ENCODE peak calls at places on chromosomes 11 and 22, in nine cellular contexts. F is ELF-1, R is mucosa of gallbladder, I is sciatic nerve, C is testis, S is MV-4-11, P is tibial nerve, V is H54, N is aorta. U is an unnamed sample.

GRCh38 chr11:126992804-126993111 is 7.8 kb downstream of the KIRREL3 start:
- DNase-seq in F (no peak), R (no peak), I (no peak), C (no peak), S (no peak), P (no peak), V (no peak), N (no peak), U (no peak)

GRCh38 chr11:88398372-88399140 is 61.0 kb upstream of the CTSC start:
- DNase-seq in F (no peak), R (no peak), I (no peak), C (no peak), S (no peak), P (no peak), V (no peak), N (no peak), U (peak)

GRCh38 chr11:116283300-116283699 is 489.5 kb downstream of the BUD13 start:
- DNase-seq in F (no peak), R (no peak), I (no peak), C (no peak), S (peak), P (no peak), V (no peak), N (no peak), U (no peak)

GRCh38 chr22:22431271-22432220 is 77.0 kb downstream of the ZNF280B start:
- DNase-seq in F (peak), R (peak), I (peak), C (peak), S (peak), P (peak), V (peak), N (no peak), U (peak)

GRCh38 chr22:22593964-22594656 is 35.0 kb upstream of the PRAME start:
- DNase-seq in F (peak), R (peak), I (peak), C (peak), S (peak), P (peak), V (peak), N (no peak), U (peak)

GRCh38 chr22:40383905-40384304 is 13.5 kb downstream of the SGSM3 start:
- DNase-seq in F (no peak), R (no peak), I (no peak), C (no peak), S (no peak), P (no peak), V (no peak), N (no peak), U (no peak)

GRCh38 chr11:58524232-58525036 is 16.5 kb upstream of the OR5B21 start:
- DNase-seq in F (peak), R (peak), I (peak), C (peak), S (peak), P (peak), V (peak), N (peak), U (peak)

GRCh38 chr22:43883719-43884415 is 7.9 kb downstream of the PNPLA5 start:
- DNase-seq in F (no peak), R (no peak), I (peak), C (no peak), S (no peak), P (no peak), V (no peak), N (peak), U (no peak)

GRCh38 chr11:117230286-117230961 is 1.4 kb downstream of the PCSK7 start:
- DNase-seq in F (no peak), R (no peak), I (no peak), C (no peak), S (peak), P (no peak), V (no peak), N (peak), U (no peak)

GRCh38 chr11:88507771-88508557 is 170.4 kb upstream of the CTSC start:
- DNase-seq in F (no peak), R (no peak), I (no peak), C (no peak), S (no peak), P (no peak), V (no peak), N (no peak), U (no peak)

GRCh38 chr11:116660011-116660410 is 112.8 kb downstream of the BUD13 start:
- DNase-seq in F (no peak), R (no peak), I (no peak), C (no peak), S (no peak), P (no peak), V (no peak), N (no peak), U (no peak)

GRCh38 chr11:22634897-22635629 is 9.4 kb upstream of the FANCF start:
- DNase-seq in F (peak), R (peak), I (no peak), C (no peak), S (no peak), P (no peak), V (no peak), N (no peak), U (no peak)

GRCh38 chr11:95398437-95399112 is 167.6 kb upstream of the SESN3 start:
- DNase-seq in F (no peak), R (no peak), I (no peak), C (no peak), S (peak), P (no peak), V (no peak), N (no peak), U (no peak)

U was measured in COLO829.